ENCODE peak calls at places on chromosomes 4 and X, in nine cellular contexts. K, E, M, W, J, U, P, A and F are unnamed samples.

GRCh38 chr4:184479516-184479950 is 5.2 kb upstream of the IRF2 start:
- DNase-seq in K (no peak), E (no peak), M (no peak), W (no peak), J (no peak), U (no peak), P (no peak), A (no peak), F (no peak)

GRCh38 chrX:148422531-148422930 is 77.9 kb upstream of the AFF2 start:
- DNase-seq in K (no peak), E (no peak), M (no peak), W (no peak), J (no peak), U (no peak), P (no peak), A (no peak), F (no peak)

GRCh38 chr4:176792348-176793059 is at the start of gene VEGFC:
- DNase-seq in K (peak; percentile 64), E (peak; percentile 87), M (no peak), W (peak; percentile 78), J (peak; percentile 73), U (peak; percentile 74), P (no peak), A (no peak), F (peak; percentile 56)

GRCh38 chrX:139751053-139751452 is 43.1 kb upstream of the MCF2 start:
- DNase-seq in K (no peak), E (no peak), M (no peak), W (no peak), J (no peak), U (no peak), P (no peak), A (no peak), F (no peak)

GRCh38 chrX:50988649-50989048 is 78.1 kb downstream of the BMP15 start:
- DNase-seq in K (no peak), E (peak; percentile 43), M (no peak), W (no peak), J (no peak), U (no peak), P (peak; percentile 37), A (peak; percentile 29), F (no peak)

GRCh38 chr4:158280856-158281255 is 70.6 kb downstream of the TMEM144 start:
- DNase-seq in K (no peak), E (no peak), M (no peak), W (no peak), J (no peak), U (no peak), P (no peak), A (no peak), F (no peak)

GRCh38 chr4:610411-611261 is 14.7 kb upstream of the PDE6B start:
- DNase-seq in K (no peak), E (no peak), M (no peak), W (no peak), J (peak; percentile 70), U (peak; percentile 47), P (no peak), A (peak; percentile 27), F (no peak)

GRCh38 chrX:25144043-25144940 is 128.5 kb upstream of the ARX start:
- DNase-seq in K (peak; percentile 30), E (peak; percentile 84), M (peak; percentile 21), W (peak; percentile 74), J (no peak), U (no peak), P (peak; percentile 68), A (peak; percentile 57), F (peak; percentile 3)

GRCh38 chr4:15794432-15794831 is 16.3 kb downstream of the CD38 start:
- DNase-seq in K (no peak), E (no peak), M (no peak), W (no peak), J (no peak), U (no peak), P (no peak), A (no peak), F (no peak)

GRCh38 chr4:174604198-174604597 is 81.9 kb upstream of the HPGD start:
- DNase-seq in K (no peak), E (no peak), M (peak; percentile 48), W (no peak), J (no peak), U (no peak), P (no peak), A (no peak), F (no peak)

GRCh38 chr4:94621491-94622080 is 136.2 kb upstream of the BMPR1B start:
- DNase-seq in K (no peak), E (peak; percentile 53), M (peak; percentile 36), W (no peak), J (no peak), U (no peak), P (peak; percentile 48), A (no peak), F (no peak)

GRCh38 chr4:89661490-89661889 is 175.5 kb downstream of the SNCA start:
- DNase-seq in K (no peak), E (peak; percentile 15), M (no peak), W (no peak), J (no peak), U (no peak), P (no peak), A (no peak), F (no peak)

GRCh38 chr4:188372856-188373255 is 233.6 kb downstream of the TRIML1 start:
- DNase-seq in K (no peak), E (no peak), M (no peak), W (no peak), J (no peak), U (no peak), P (no peak), A (no peak), F (no peak)

GRCh38 chrX:123835661-123836371 is 24.0 kb upstream of the XIAP start:
- DNase-seq in K (no peak), E (no peak), M (no peak), W (no peak), J (no peak), U (no peak), P (no peak), A (no peak), F (no peak)

GRCh38 chr4:166021617-166022016 is 148.6 kb downstream of the TLL1 start:
- DNase-seq in K (no peak), E (no peak), M (no peak), W (no peak), J (no peak), U (no peak), P (no peak), A (no peak), F (peak; percentile 1)

GRCh38 chrX:95117556-95117955 is 1443.5 kb downstream of the FAM133A start:
- DNase-seq in K (no peak), E (no peak), M (no peak), W (no peak), J (no peak), U (no peak), P (no peak), A (no peak), F (no peak)

GRCh38 chr4:168486961-168487820 is 6.9 kb upstream of the DDX60L start:
- DNase-seq in K (no peak), E (no peak), M (no peak), W (no peak), J (no peak), U (no peak), P (no peak), A (no peak), F (no peak)

DNA sequence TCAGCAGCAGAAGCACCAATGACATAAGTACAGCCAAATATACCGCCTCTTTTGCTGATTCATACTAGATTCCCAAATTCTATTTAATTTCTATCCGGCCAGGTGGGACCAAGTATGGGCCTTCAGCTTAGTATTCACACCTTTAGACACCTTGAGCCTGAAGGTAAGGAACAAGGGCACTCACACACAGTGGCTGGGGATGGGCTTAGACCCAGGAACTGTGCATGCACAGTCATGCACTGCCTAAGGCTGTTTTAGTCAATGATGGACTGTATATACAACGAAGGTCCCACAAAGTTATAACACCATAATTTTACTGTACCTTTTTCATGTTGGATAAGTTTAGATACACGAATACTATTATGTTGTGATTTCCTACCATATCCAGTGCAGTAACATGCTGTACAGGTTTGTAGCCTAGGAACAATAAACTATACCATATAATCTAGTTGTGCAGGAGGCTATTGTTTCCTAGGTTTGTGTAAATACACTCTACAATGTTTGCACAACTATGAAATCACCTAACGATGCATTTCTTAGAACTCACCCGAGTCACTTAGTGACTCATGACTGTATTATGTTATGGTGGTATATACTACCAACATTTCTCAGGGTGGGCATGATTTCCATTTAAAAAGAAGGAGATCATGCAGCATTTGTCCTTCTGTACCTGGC is 9.7 kb upstream of the CLNK start:
- DNase-seq in K (no peak), E (no peak), M (no peak), W (no peak), J (no peak), U (no peak), P (no peak), A (no peak), F (no peak)
- H3K27ac ChIP-seq in K (no peak overlapping the region), E (no peak overlapping the region), M (no peak overlapping the region), W (no peak overlapping the region), J (no peak overlapping the region), U (no peak overlapping the region), P (no peak overlapping the region), A (no peak overlapping the region), F (no peak overlapping the region)

GRCh38 chr4:126431049-126431448 is 1116.3 kb downstream of the FAT4 start:
- DNase-seq in K (no peak), E (no peak), M (no peak), W (no peak), J (no peak), U (no peak), P (no peak), A (no peak), F (no peak)

DNA sequence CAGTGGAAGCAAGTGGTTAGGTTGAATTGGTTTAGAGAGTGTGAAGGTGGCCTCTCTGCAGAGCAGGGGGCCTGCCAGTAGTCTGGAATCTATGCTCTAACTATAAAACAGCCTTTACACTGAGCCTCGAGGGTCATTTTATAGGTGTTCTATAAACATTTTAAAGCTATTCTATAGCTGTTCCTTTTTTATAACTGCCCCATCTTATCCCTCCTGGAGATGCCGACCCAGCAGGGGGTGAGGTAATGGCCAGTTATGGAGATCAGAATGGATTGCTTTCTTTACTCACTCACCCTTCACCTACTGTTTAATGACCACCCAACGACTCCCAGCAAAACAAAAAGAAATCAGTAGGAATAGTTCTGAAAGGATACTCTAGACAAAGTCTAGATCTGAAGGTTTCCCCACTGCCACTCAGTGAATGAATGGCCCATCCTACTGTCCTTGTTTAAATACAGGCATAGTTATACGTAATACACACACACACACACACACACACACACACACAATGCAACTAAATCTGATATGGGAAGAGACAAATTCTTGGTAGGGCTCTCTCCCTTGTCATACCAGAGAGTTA is 1113.1 kb downstream of the FAT4 start:
- DNase-seq in K (no peak), E (no peak), M (no peak), W (no peak), J (no peak), U (no peak), P (no peak), A (no peak), F (no peak)
- H3K27ac ChIP-seq in K (no peak overlapping the region), E (no peak overlapping the region), M (no peak overlapping the region), W (no peak overlapping the region), J (no peak overlapping the region), U (no peak overlapping the region), P (no peak overlapping the region), A (no peak overlapping the region), F (no peak overlapping the region)

GRCh38 chrX:22800806-22801205 is 199.0 kb upstream of the DDX53 start:
- DNase-seq in K (no peak), E (no peak), M (no peak), W (no peak), J (no peak), U (no peak), P (no peak), A (no peak), F (no peak)
- H3K27ac ChIP-seq in K (no peak overlapping the region), E (no peak overlapping the region), M (no peak overlapping the region), W (no peak overlapping the region), J (no peak overlapping the region), U (peak overlapping the region; percentile 13), P (no peak overlapping the region), A (no peak overlapping the region), F (no peak overlapping the region)

GRCh38 chr4:61575796-61576195 is 375.7 kb downstream of the ADGRL3 start:
- DNase-seq in K (no peak), E (no peak), M (no peak), W (no peak), J (no peak), U (no peak), P (no peak), A (no peak), F (no peak)
- H3K27ac ChIP-seq in K (no peak overlapping the region), E (no peak overlapping the region), M (no peak overlapping the region), W (no peak overlapping the region), J (no peak overlapping the region), U (no peak overlapping the region), P (no peak overlapping the region), A (no peak overlapping the region), F (no peak overlapping the region)